ENCODE peak calls at places on chromosomes 7 and 10, in four cellular contexts. N is fibroblast of the aortic adventitia, T is fibroblast of villous mesenchyme, E is lung. A is an unnamed sample.
A peak's percentile ranks its signal among the peaks of the same experiment; 100 is the strongest.

GRCh38 chr7:44961844-44962482 is 16.9 kb downstream of the MYO1G start:
- DNase-seq in N (no peak), T (no peak), E (no peak), A (peak; percentile 26)

GRCh38 chr10:509361-510102 is 179.9 kb downstream of the DIP2C start:
- DNase-seq in N (no peak), T (no peak), E (no peak), A (no peak)

GRCh38 chr10:61779950-61780659 is 117.4 kb downstream of the CABCOCO1 start:
- DNase-seq in N (peak; percentile 62), T (peak; percentile 84), E (peak; percentile 40), A (no peak)

GRCh38 chr10:21393941-21394340 is 131.5 kb downstream of the SKIDA1 start:
- DNase-seq in N (no peak), T (no peak), E (no peak), A (no peak)

GRCh38 chr7:7519528-7519927 is 16.1 kb downstream of the COL28A1 start:
- DNase-seq in N (no peak), T (no peak), E (no peak), A (no peak)

GRCh38 chr10:122267849-122268737 is 3.0 kb upstream of the BTBD16 start:
- DNase-seq in N (peak; percentile 39), T (peak; percentile 35), E (no peak), A (peak; percentile 45)

GRCh38 chr10:132421377-132422168 is 24.6 kb downstream of the PWWP2B start:
- DNase-seq in N (peak; percentile 60), T (peak; percentile 74), E (peak; percentile 81), A (no peak)

GRCh38 chr7:99579956-99580777 is 17.9 kb upstream of the TMEM225B start:
- DNase-seq in N (peak; percentile 39), T (peak; percentile 46), E (peak; percentile 34), A (peak; percentile 23)

GRCh38 chr10:31083765-31084184 is 52.1 kb upstream of the ZNF438 start:
- DNase-seq in N (peak; percentile 48), T (no peak), E (peak; percentile 54), A (peak; percentile 75)

GRCh38 chr7:141674702-141675101 is 27.3 kb downstream of the DENND11 start:
- DNase-seq in N (no peak), T (no peak), E (no peak), A (no peak)

GRCh38 chr10:35004651-35005050 is 85.5 kb downstream of the CUL2 start:
- DNase-seq in N (no peak), T (peak; percentile 69), E (no peak), A (no peak)

GRCh38 chr7:1681581-1681980 is 11.5 kb downstream of the ELFN1 start:
- DNase-seq in N (no peak), T (no peak), E (no peak), A (no peak)

GRCh38 chr10:44958196-44958896 is 1.3 kb upstream of the RASSF4 start:
- DNase-seq in N (peak; percentile 53), T (peak; percentile 78), E (no peak), A (no peak)

GRCh38 chr7:128011079-128011670 is 20.1 kb downstream of the LRRC4 start:
- DNase-seq in N (no peak), T (peak; percentile 64), E (no peak), A (no peak)

GRCh38 chr10:32346551-32347362 is at the start of gene EPC1:
- DNase-seq in N (peak; percentile 88), T (peak; percentile 88), E (peak; percentile 87), A (peak; percentile 96)

GRCh38 chr10:124640538-124641231 is 103.5 kb downstream of the FAM53B start:
- DNase-seq in N (no peak), T (peak; percentile 55), E (no peak), A (peak; percentile 40)

GRCh38 chr7:34039033-34039432 is 133.7 kb downstream of the BMPER start:
- DNase-seq in N (peak; percentile 85), T (no peak), E (no peak), A (no peak)

GRCh38 chr10:70913546-70914240 is 25.3 kb upstream of the PCBD1 start:
- DNase-seq in N (no peak), T (no peak), E (no peak), A (no peak)

GRCh38 chr10:133475821-133476640 is 22.3 kb downstream of the SCART1 start:
- DNase-seq in N (no peak), T (no peak), E (no peak), A (no peak)

GRCh38 chr7:44608916-44609648 is 2.7 kb downstream of the OGDH start:
- DNase-seq in N (peak; percentile 82), T (peak; percentile 85), E (no peak), A (no peak)

GRCh38 chr7:41824284-41824683 is 121.4 kb upstream of the INHBA start:
- DNase-seq in N (no peak), T (no peak), E (no peak), A (peak; percentile 13)

GRCh38 chr7:123537026-123537642 is 2.7 kb upstream of the IQUB start:
- DNase-seq in N (peak; percentile 49), T (peak; percentile 44), E (no peak), A (peak; percentile 13)

GRCh38 chr7:41219276-41219675 is 483.6 kb downstream of the INHBA start:
- DNase-seq in N (peak; percentile 64), T (no peak), E (no peak), A (no peak)

GRCh38 chr10:63407136-63407662 is 58.6 kb downstream of the JMJD1C start:
- DNase-seq in N (no peak), T (no peak), E (no peak), A (no peak)

GRCh38 chr10:48685731-48686130 is 1.1 kb downstream of the WDFY4 start:
- DNase-seq in N (no peak), T (no peak), E (no peak), A (no peak)

GRCh38 chr10:46298346-46299266 is 11.8 kb downstream of the ANTXRL start:
- DNase-seq in N (no peak), T (no peak), E (no peak), A (no peak)

GRCh38 chr7:86534641-86535040 is 109.1 kb upstream of the GRM3 start:
- DNase-seq in N (no peak), T (no peak), E (no peak), A (no peak)

GRCh38 chr10:16905304-16905703 is 88.1 kb upstream of the RSU1 start:
- DNase-seq in N (peak; percentile 74), T (peak; percentile 90), E (no peak), A (no peak)

DNA sequence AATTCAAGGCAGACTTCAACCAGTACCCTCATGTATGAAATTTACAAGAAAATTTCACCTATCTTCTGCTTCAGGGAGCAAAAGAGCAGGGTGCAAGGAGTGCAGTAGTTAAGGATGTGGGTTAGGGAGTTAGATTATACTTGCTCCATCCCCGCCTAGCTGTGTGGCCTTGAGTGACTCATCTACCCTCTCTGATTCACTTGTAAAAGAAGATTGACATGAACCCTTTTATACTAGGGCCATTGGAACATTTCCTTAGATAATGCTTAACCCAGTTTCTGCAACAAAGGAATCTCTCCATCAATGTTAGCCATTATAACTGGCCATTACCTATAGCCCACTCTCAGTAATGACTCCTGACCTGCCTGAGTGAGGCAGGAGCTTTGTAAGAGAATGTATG is 10.2 kb upstream of the HSPA12A start:
- DNase-seq in N (no peak), T (no peak), E (no peak), A (no peak)
- H3K4me3 ChIP-seq in N (no peak overlapping the region), T (no peak overlapping the region), E (no peak overlapping the region), A (no peak overlapping the region)

GRCh38 chr10:79246606-79247275 is 100.5 kb upstream of the PPIF start:
- DNase-seq in N (peak; percentile 89), T (peak; percentile 72), E (no peak), A (no peak)

GRCh38 chr10:79245539-79246208 is 101.6 kb upstream of the PPIF start:
- DNase-seq in N (no peak), T (no peak), E (no peak), A (peak; percentile 58)

GRCh38 chr10:79244841-79245504 is 102.3 kb upstream of the PPIF start:
- DNase-seq in N (peak; percentile 75), T (no peak), E (no peak), A (peak; percentile 93)

GRCh38 chr10:79247373-79248137 is 99.7 kb upstream of the PPIF start:
- DNase-seq in N (no peak), T (no peak), E (no peak), A (peak; percentile 51)

DNA sequence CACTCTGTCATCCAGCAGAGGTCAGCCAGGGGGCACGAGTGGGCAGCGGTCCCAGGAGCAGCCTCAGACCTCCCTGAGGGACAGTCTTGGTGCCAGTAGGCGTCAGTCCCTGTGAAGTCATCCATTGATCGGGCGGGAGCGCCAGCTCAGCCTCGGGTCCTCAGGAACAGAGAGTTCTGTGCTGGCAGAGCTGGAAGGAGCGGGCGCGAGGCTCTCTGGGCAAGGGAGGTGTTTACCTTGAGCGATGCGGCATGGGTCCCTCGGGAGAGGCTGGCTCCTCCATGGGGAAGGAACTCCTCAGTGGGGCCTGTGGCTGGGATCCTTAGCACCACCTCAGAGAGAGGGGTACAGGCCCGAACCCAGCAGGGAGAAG is 101.1 kb upstream of the PPIF start:
- DNase-seq in N (peak; percentile 58), T (no peak), E (no peak), A (peak; percentile 46)
- TF ChIP-seq CTCF in N (no peak), T (no peak), E (no peak), A (no peak)

DNA sequence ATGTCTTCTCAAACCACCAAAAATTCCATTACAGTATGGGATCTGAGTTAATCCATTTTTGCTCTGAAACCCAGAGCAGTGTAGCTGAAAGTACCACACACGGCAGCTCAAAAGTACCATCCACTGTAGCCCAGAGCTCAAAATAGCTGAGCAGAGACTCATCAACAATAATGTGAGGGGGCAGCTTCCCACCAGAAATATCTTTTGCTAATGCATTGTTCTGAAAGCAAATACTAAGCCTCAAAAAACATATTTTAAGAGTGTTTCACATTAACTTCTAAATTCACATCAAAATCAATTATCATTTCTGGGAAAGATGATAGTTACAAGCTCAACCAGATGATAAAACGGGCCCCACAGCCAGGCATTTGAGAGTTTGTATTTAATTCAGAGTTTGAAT is 73.7 kb downstream of the ABLIM1 start:
- DNase-seq in N (peak; percentile 7), T (no peak), E (no peak), A (no peak)
- H3K4me3 ChIP-seq in N (no peak overlapping the region), T (no peak overlapping the region), E (no peak overlapping the region), A (no peak overlapping the region)

GRCh38 chr10:4546500-4546899 is 279.5 kb upstream of the AKR1E2 start:
- DNase-seq in N (peak; percentile 12), T (peak; percentile 14), E (no peak), A (no peak)

GRCh38 chr10:4543943-4544540 is 282.0 kb upstream of the AKR1E2 start:
- DNase-seq in N (peak; percentile 31), T (no peak), E (no peak), A (no peak)

GRCh38 chr10:4545077-4545476 is 280.9 kb upstream of the AKR1E2 start:
- DNase-seq in N (no peak), T (peak; percentile 12), E (no peak), A (no peak)

GRCh38 chr10:4546931-4547330 is 279.1 kb upstream of the AKR1E2 start:
- DNase-seq in N (no peak), T (no peak), E (no peak), A (no peak)

DNA sequence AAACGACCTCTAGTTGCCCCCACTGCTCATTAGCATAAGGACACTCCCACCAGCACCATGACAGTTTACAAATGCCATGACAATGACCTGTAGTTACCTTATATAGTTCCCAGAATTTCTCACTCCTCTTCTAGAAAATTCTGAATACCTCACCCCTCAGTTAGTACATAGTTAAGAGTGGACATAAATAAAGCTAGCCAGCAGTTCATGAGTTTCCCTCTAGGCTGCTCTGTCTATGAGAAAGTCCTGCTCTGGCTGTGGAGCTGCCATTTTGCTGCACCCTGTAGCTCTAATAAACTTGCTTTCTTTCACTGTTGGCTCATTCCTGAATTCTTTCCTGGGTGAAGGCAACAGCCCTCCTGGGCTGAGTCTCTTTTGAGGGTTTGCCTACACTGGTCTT is 276.8 kb upstream of the AKR1E2 start:
- DNase-seq in N (no peak), T (no peak), E (no peak), A (no peak)
- TF ChIP-seq CTCF in N (no peak), T (no peak), E (no peak), A (no peak)

A was measured in GM12865.